ENCODE peak calls at places on chromosomes 7 and 10, in four cellular contexts. E is tibial nerve, O is tibial artery, M is neuronal stem cell. V is an unnamed sample.

GRCh38 chr7:98879989-98880337 is 1.6 kb downstream of the TRRAP start:
- DNase-seq in O (no peak), M (no peak), E (no peak), V (no peak)

GRCh38 chr10:88039496-88040200 is 176.2 kb downstream of the PTEN start:
- DNase-seq in O (no peak), E (no peak), M (no peak), V (peak; percentile 71)

GRCh38 chr7:129607471-129608120 is 3.9 kb upstream of the NRF1 start:
- DNase-seq in M (no peak), O (no peak), E (no peak), V (peak; percentile 53)

GRCh38 chr7:4960363-4960762 is 1.4 kb upstream of the MMD2 start:
- DNase-seq in E (no peak), M (no peak), O (no peak), V (no peak)

GRCh38 chr7:100827330-100828226 is at the start of gene EPHB4:
- DNase-seq in E (no peak), O (no peak), M (peak; percentile 90), V (peak; percentile 89)

GRCh38 chr7:74417419-74417971 is 36.2 kb upstream of the GTF2IRD1 start:
- DNase-seq in O (peak; percentile 80), E (peak; percentile 38), M (peak; percentile 77), V (peak; percentile 74)

GRCh38 chr10:122374859-122375721 is 582 bp downstream of the PLEKHA1 start:
- DNase-seq in M (peak; percentile 50), E (no peak), O (peak; percentile 80), V (peak; percentile 42)

GRCh38 chr10:100808851-100809250 is 63.5 kb downstream of the PAX2 start:
- DNase-seq in E (no peak), M (no peak), O (no peak), V (no peak)

GRCh38 chr10:11639861-11640764 is 28.7 kb upstream of the USP6NL start:
- DNase-seq in O (no peak), M (peak; percentile 8), E (no peak), V (no peak)

GRCh38 chr7:31695856-31696255 is 8.8 kb downstream of the PPP1R17 start:
- DNase-seq in O (no peak), E (no peak), M (no peak), V (no peak)

GRCh38 chr10:101319241-101319915 is 34.6 kb upstream of the BTRC start:
- DNase-seq in M (no peak), O (no peak), E (no peak), V (peak; percentile 10)

GRCh38 chr7:66500087-66500486 is 128.6 kb upstream of the KCTD7 start:
- DNase-seq in E (no peak), M (no peak), O (no peak), V (no peak)

GRCh38 chr7:80107278-80107677 is 27.4 kb upstream of the GNAI1 start:
- DNase-seq in M (no peak), O (no peak), E (no peak), V (no peak)

GRCh38 chr10:34861293-34862004 is 46.4 kb upstream of the PARD3 start:
- DNase-seq in E (peak; percentile 46), O (no peak), M (no peak), V (no peak)

GRCh38 chr10:15718495-15719061 is 1.1 kb downstream of the ITGA8 start:
- DNase-seq in M (peak; percentile 9), E (no peak), O (no peak), V (no peak)

GRCh38 chr10:113692271-113692670 is 12.6 kb downstream of the CASP7 start:
- DNase-seq in E (no peak), O (no peak), M (no peak), V (no peak)

GRCh38 chr10:9305018-9305655 is 1250.6 kb downstream of the GATA3 start:
- DNase-seq in E (no peak), M (peak; percentile 21), O (no peak), V (peak; percentile 45)

GRCh38 chr7:38671901-38672559 is 40.9 kb upstream of the AMPH start:
- DNase-seq in O (no peak), E (no peak), M (no peak), V (no peak)

GRCh38 chr10:93837783-93838677 is 55.7 kb upstream of the SLC35G1 start:
- DNase-seq in E (no peak), M (no peak), O (no peak), V (no peak)

GRCh38 chr10:127797339-127797738 is 60.4 kb downstream of the FOXI2 start:
- DNase-seq in E (no peak), M (no peak), O (no peak), V (peak; percentile 0)

GRCh38 chr7:87505557-87506242 is 30.2 kb upstream of the ABCB4 start:
- DNase-seq in O (no peak), M (no peak), E (no peak), V (no peak)

GRCh38 chr10:8069627-8070026 is 15.1 kb downstream of the GATA3 start:
- DNase-seq in E (no peak), O (no peak), M (no peak), V (no peak)

GRCh38 chr10:111297351-111297848 is 220.6 kb downstream of the ADRA2A start:
- DNase-seq in M (peak; percentile 29), O (no peak), E (no peak), V (no peak)

GRCh38 chr7:101986335-101986734 is 168.9 kb downstream of the CUX1 start:
- DNase-seq in E (no peak), M (no peak), O (no peak), V (no peak)

GRCh38 chr7:101984141-101984879 is 166.9 kb downstream of the CUX1 start:
- DNase-seq in M (no peak), O (no peak), E (no peak), V (no peak)

GRCh38 chr7:101985646-101986199 is 168.3 kb downstream of the CUX1 start:
- DNase-seq in O (no peak), E (no peak), M (no peak), V (no peak)

GRCh38 chr7:101983147-101983811 is 165.9 kb downstream of the CUX1 start:
- DNase-seq in M (no peak), O (no peak), E (no peak), V (no peak)

DNA sequence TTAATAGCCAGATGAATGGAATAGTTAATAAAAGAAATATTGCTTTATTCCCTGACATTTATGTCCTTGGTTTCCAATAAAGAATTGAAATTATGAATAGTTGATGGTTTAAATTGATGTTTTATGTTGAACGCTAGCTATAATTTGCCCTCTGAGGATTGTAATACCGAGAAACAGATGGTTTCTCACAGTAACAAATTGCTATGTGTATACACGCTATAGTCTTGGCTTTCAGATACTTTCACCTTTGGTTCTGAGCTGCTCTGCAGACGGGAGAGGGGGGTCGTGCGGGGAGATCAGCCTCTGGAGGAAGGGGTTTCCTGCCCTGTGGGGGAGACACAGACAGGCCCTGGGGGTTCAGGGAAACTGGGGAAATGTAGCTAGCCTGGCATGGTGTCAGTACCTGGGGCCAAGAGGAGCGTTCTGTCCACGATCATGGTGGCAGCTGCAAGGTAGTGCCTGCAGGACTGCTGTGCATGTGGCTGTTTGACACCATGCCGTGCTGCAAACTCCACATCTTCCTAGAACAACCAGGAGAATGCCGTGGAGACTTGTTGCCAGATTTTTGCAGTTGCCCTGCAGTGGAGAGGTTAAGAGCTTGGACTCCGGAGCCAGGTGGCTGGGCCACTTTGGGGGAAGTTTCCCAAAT is 167.7 kb downstream of the CUX1 start:
- DNase-seq in E (no peak), O (peak; percentile 44), M (no peak), V (no peak)
- H3K4me3 ChIP-seq in E (no peak overlapping the region), O (no peak overlapping the region), M (no peak overlapping the region), V (no peak overlapping the region)

GRCh38 chr7:116501425-116502167 is 2.1 kb downstream of the CAV2 start:
- DNase-seq in M (no peak), O (no peak), E (no peak), V (no peak)
- H3K4me3 ChIP-seq in M (no peak overlapping the region), O (peak overlapping the region; percentile 96), E (peak overlapping the region; percentile 72), V (peak overlapping the region; percentile 67)

DNA sequence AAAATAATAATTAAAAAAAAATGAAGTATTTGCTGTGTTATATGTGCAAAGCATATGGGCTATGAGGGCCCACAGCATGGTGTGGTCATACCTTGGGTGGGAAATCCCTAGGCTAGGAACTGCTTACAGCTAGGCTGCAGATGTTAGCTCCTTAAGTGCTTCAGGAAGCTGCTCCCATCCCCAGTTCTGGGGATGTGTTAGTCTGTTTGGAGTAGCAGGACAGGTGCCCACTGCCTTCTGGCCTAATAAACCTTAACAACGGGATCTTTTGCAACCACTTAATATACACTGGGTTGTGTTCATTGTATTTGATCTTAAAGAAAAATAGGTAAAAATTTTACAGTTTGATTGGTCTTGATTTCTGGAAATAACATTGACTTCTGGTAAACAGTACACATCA is 46.3 kb downstream of the HK1 start:
- DNase-seq in E (no peak), M (no peak), O (no peak), V (no peak)
- H3K4me3 ChIP-seq in E (no peak overlapping the region), M (no peak overlapping the region), O (no peak overlapping the region), V (no peak overlapping the region)

GRCh38 chr10:80132299-80133139 is at the start of gene PLAC9:
- DNase-seq in M (peak; percentile 35), E (no peak), O (no peak), V (peak; percentile 52)

GRCh38 chr10:80136134-80136571 is 3.6 kb downstream of the PLAC9 start:
- DNase-seq in O (peak; percentile 97), E (peak; percentile 95), M (no peak), V (peak; percentile 98)

GRCh38 chr10:80131499-80131901 is 1.0 kb upstream of the PLAC9 start:
- DNase-seq in O (no peak), M (no peak), E (no peak), V (peak; percentile 26)

GRCh38 chr10:80137031-80137712 is 4.6 kb downstream of the PLAC9 start:
- DNase-seq in O (no peak), E (peak; percentile 61), M (no peak), V (peak; percentile 62)

GRCh38 chr10:80133221-80133620 is 691 bp downstream of the PLAC9 start:
- DNase-seq in E (peak; percentile 54), O (peak; percentile 85), M (no peak), V (peak; percentile 46)
- H3K4me3 ChIP-seq in E (peak overlapping the region; percentile 40), O (peak overlapping the region; percentile 69), M (no peak overlapping the region), V (peak overlapping the region; percentile 64)

GRCh38 chr10:14322531-14322930 is 8.2 kb downstream of the FRMD4A start:
- DNase-seq in M (no peak), O (no peak), E (no peak), V (no peak)
- H3K4me3 ChIP-seq in M (no peak overlapping the region), O (no peak overlapping the region), E (no peak overlapping the region), V (no peak overlapping the region)

DNA sequence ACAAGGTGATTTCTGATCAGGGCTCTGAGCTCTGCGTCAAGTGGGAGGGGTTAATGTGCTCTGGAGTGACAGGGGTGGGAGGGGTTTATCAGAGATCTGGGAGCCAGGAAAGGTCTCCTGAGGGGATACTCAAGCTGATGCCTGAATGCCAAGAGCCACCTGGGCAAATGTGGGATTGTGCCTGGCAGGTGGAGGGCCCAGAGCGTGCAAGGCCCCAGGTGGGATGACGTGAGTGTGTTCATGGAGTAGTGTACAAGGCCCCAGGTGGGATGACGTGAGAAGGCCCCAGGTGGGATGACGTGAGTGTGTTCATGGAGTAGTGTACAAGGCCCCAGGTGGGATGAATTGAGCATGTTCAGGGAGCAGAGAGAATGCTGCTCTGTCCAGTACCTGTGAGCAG is 610.3 kb downstream of the PTPRN2 start:
- DNase-seq in M (no peak), E (no peak), O (peak; percentile 59), V (no peak)
- H3K4me3 ChIP-seq in M (no peak overlapping the region), E (no peak overlapping the region), O (no peak overlapping the region), V (no peak overlapping the region)

GRCh38 chr10:6044060-6044459 is 18.1 kb downstream of the IL2RA start:
- DNase-seq in O (no peak), M (no peak), E (no peak), V (no peak)
- H3K4me3 ChIP-seq in O (no peak overlapping the region), M (no peak overlapping the region), E (no peak overlapping the region), V (no peak overlapping the region)